ENCODE peak calls at places on chromosome 16, in five cellular contexts. One of them, this sample, is unnamed.

GRCh38 chr16:51666821-51667220 is 515.8 kb upstream of the SALL1 start:
- DNase-seq in GF-D8: no peak
- DNase-seq in HS-27A: no peak
- DNase-seq in GM03348: no peak
- DNase-seq in NCI-H1092 treated with DMSO at 0.1 percent for 48 hours: no peak
- DNase-seq in this sample: no peak

GRCh38 chr16:53626816-53627215 is 76.8 kb downstream of the RPGRIP1L start:
- DNase-seq in NCI-H1092 treated with DMSO at 0.1 percent for 48 hours: no peak
- DNase-seq in GF-D8: no peak
- DNase-seq in HS-27A: peak; percentile 4
- DNase-seq in GM03348: no peak
- DNase-seq in this sample: no peak

GRCh38 chr16:35011-35775 is 18.2 kb downstream of the POLR3K start:
- DNase-seq in HS-27A: no peak
- DNase-seq in NCI-H1092 treated with DMSO at 0.1 percent for 48 hours: no peak
- DNase-seq in GF-D8: peak; percentile 70
- DNase-seq in GM03348: no peak
- DNase-seq in this sample: peak; percentile 73

GRCh38 chr16:57187508-57187854 is 1.4 kb downstream of the RSPRY1 start:
- DNase-seq in GM03348: no peak
- DNase-seq in HS-27A: no peak
- DNase-seq in NCI-H1092 treated with DMSO at 0.1 percent for 48 hours: no peak
- DNase-seq in GF-D8: no peak
- DNase-seq in this sample: no peak

GRCh38 chr16:19138601-19139000 is 24.8 kb downstream of the ITPRIPL2 start:
- DNase-seq in HS-27A: peak; percentile 36
- DNase-seq in NCI-H1092 treated with DMSO at 0.1 percent for 48 hours: peak; percentile 70
- DNase-seq in GF-D8: no peak
- DNase-seq in GM03348: peak; percentile 70
- DNase-seq in this sample: no peak

GRCh38 chr16:81786321-81786720 is 7.2 kb downstream of the PLCG2 start:
- DNase-seq in GF-D8: no peak
- DNase-seq in GM03348: no peak
- DNase-seq in NCI-H1092 treated with DMSO at 0.1 percent for 48 hours: no peak
- DNase-seq in HS-27A: no peak
- DNase-seq in this sample: no peak

GRCh38 chr16:56357291-56357764 is 68.0 kb downstream of the AMFR start:
- DNase-seq in NCI-H1092 treated with DMSO at 0.1 percent for 48 hours: no peak
- DNase-seq in HS-27A: no peak
- DNase-seq in GF-D8: no peak
- DNase-seq in GM03348: peak; percentile 69
- DNase-seq in this sample: no peak

GRCh38 chr16:81005644-81006471 is 827 bp downstream of the CMC2 start:
- DNase-seq in GM03348: no peak
- DNase-seq in HS-27A: no peak
- DNase-seq in GF-D8: no peak
- DNase-seq in NCI-H1092 treated with DMSO at 0.1 percent for 48 hours: no peak
- DNase-seq in this sample: no peak

GRCh38 chr16:84511180-84511800 is 6.8 kb upstream of the MEAK7 start:
- DNase-seq in HS-27A: no peak
- DNase-seq in GM03348: peak; percentile 85
- DNase-seq in NCI-H1092 treated with DMSO at 0.1 percent for 48 hours: peak; percentile 85
- DNase-seq in GF-D8: peak; percentile 42
- DNase-seq in this sample: peak; percentile 79

GRCh38 chr16:88831838-88832237 is 20.1 kb upstream of the APRT start:
- DNase-seq in GM03348: no peak
- DNase-seq in NCI-H1092 treated with DMSO at 0.1 percent for 48 hours: no peak
- DNase-seq in HS-27A: no peak
- DNase-seq in GF-D8: no peak
- DNase-seq in this sample: no peak

GRCh38 chr16:57475711-57476339 is 10.5 kb downstream of the DOK4 start:
- DNase-seq in GM03348: peak; percentile 67
- DNase-seq in HS-27A: no peak
- DNase-seq in NCI-H1092 treated with DMSO at 0.1 percent for 48 hours: peak; percentile 21
- DNase-seq in GF-D8: peak; percentile 70
- DNase-seq in this sample: peak; percentile 51

GRCh38 chr16:71205482-71206131 is 24.9 kb downstream of the HYDIN start:
- DNase-seq in NCI-H1092 treated with DMSO at 0.1 percent for 48 hours: peak; percentile 18
- DNase-seq in GF-D8: no peak
- DNase-seq in GM03348: no peak
- DNase-seq in HS-27A: no peak
- DNase-seq in this sample: no peak

GRCh38 chr16:61791465-61791864 is 244.8 kb downstream of the CDH8 start:
- DNase-seq in GF-D8: no peak
- DNase-seq in NCI-H1092 treated with DMSO at 0.1 percent for 48 hours: no peak
- DNase-seq in HS-27A: peak; percentile 58
- DNase-seq in GM03348: peak; percentile 9
- DNase-seq in this sample: no peak

This sample was measured in HL-60.